ENCODE peak calls at places on chromosome 10, in ten cellular contexts. Q is heart left ventricle, T is IMR-90, E is ovary, J is prostate gland, D is transverse colon, U is A549, H is right lobe of liver, S is adrenal gland, G is HCT116. I is an unnamed sample.
A peak's percentile ranks its signal among the peaks of the same experiment; 100 is the strongest.

GRCh38 chr10:5944389-5945202 is 32.7 kb downstream of the IL15RA start:
- DNase-seq in E (peak; percentile 82), Q (peak; percentile 89), J (peak; percentile 48), H (peak; percentile 73), U (peak; percentile 34), D (peak; percentile 78), T (peak; percentile 100), S (peak; percentile 95), G (peak; percentile 67), I (peak; percentile 97)

GRCh38 chr10:75541411-75541810 is 110.0 kb downstream of the LRMDA start:
- DNase-seq in T (no peak), E (no peak), Q (no peak), S (no peak), D (no peak), H (no peak), G (no peak), J (no peak), U (no peak), I (no peak)

GRCh38 chr10:110273474-110273873 is 31.2 kb downstream of the SMNDC1 start:
- DNase-seq in Q (peak; percentile 67), S (peak; percentile 55), U (no peak), T (peak; percentile 90), G (no peak), H (peak; percentile 40), D (peak; percentile 56), J (peak; percentile 20), E (peak; percentile 68), I (peak; percentile 41)

GRCh38 chr10:58661336-58661735 is 148.7 kb downstream of the BICC1 start:
- DNase-seq in J (no peak), T (peak; percentile 77), S (no peak), Q (no peak), U (no peak), D (no peak), E (no peak), G (no peak), H (no peak), I (no peak)

GRCh38 chr10:73044378-73045285 is 52.0 kb downstream of the P4HA1 start:
- DNase-seq in Q (no peak), J (no peak), U (no peak), D (no peak), S (no peak), H (no peak), G (no peak), E (no peak), T (peak; percentile 94), I (no peak)

GRCh38 chr10:119286516-119286915 is 79.1 kb downstream of the GRK5 start:
- DNase-seq in Q (no peak), H (no peak), T (no peak), E (no peak), U (no peak), S (no peak), D (no peak), G (no peak), J (no peak), I (no peak)

GRCh38 chr10:76303682-76304316 is 872.4 kb downstream of the LRMDA start:
- DNase-seq in D (peak; percentile 63), E (peak; percentile 76), G (peak; percentile 28), J (peak; percentile 83), U (peak; percentile 61), H (peak; percentile 53), T (peak; percentile 71), Q (peak; percentile 81), S (peak; percentile 59), I (peak; percentile 69)

GRCh38 chr10:42971251-42971599 is 105.6 kb upstream of the RET start:
- DNase-seq in D (no peak), T (no peak), G (no peak), H (peak; percentile 5), U (no peak), Q (no peak), S (no peak), E (no peak), J (no peak), I (peak; percentile 2)

GRCh38 chr10:75342397-75342796 is 59.2 kb downstream of the ZNF503 start:
- DNase-seq in H (no peak), D (no peak), S (no peak), T (no peak), J (no peak), E (no peak), U (no peak), Q (no peak), G (no peak), I (no peak)

GRCh38 chr10:33509231-33509871 is 174.9 kb upstream of the NRP1 start:
- DNase-seq in G (peak; percentile 56), E (no peak), H (peak; percentile 34), Q (peak; percentile 52), J (peak; percentile 30), U (peak; percentile 68), S (peak; percentile 49), T (peak; percentile 84), D (peak; percentile 38), I (peak; percentile 64)

GRCh38 chr10:19003341-19003740 is 45.3 kb upstream of the MALRD1 start:
- DNase-seq in Q (peak; percentile 35), S (no peak), H (no peak), D (no peak), J (no peak), G (no peak), T (no peak), E (no peak), U (no peak), I (no peak)

DNA sequence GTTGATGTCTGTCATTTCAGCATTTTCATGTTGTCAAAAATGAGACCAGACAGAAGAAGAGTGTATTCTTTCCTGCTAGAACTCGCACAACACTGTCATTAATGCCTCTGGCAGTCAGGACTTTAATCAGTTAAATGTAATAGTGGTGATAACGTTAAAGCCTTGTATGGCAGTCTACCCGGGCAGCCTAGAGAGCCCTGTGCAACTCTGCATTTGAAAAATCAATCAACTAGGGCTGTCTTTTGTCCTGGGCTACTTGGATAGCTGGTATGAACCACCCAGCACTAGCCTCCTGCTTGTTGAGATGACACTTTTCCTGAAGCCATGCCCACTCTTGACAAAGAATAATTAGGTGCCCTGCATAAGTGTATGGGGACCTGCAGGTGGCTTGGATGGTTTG is 19.8 kb downstream of the MGMT start:
- DNase-seq in D (no peak), U (no peak), J (no peak), T (no peak), Q (no peak), G (no peak), H (no peak), S (no peak), E (no peak), I (no peak)
- H3K9me3 ChIP-seq in D (peaks cover 46% of the 10 kb centered on the region), U (peaks cover 42% of the 10 kb centered on the region), J (no peaks in the 10 kb centered on the region), T (peaks cover 16% of the 10 kb centered on the region), Q (peaks cover 9% of the 10 kb centered on the region), G (peaks cover 58% of the 10 kb centered on the region), H (peaks cover 6% of the 10 kb centered on the region), S (peaks cover 4% of the 10 kb centered on the region), E (no peaks in the 10 kb centered on the region), I (no peaks in the 10 kb centered on the region)

DNA sequence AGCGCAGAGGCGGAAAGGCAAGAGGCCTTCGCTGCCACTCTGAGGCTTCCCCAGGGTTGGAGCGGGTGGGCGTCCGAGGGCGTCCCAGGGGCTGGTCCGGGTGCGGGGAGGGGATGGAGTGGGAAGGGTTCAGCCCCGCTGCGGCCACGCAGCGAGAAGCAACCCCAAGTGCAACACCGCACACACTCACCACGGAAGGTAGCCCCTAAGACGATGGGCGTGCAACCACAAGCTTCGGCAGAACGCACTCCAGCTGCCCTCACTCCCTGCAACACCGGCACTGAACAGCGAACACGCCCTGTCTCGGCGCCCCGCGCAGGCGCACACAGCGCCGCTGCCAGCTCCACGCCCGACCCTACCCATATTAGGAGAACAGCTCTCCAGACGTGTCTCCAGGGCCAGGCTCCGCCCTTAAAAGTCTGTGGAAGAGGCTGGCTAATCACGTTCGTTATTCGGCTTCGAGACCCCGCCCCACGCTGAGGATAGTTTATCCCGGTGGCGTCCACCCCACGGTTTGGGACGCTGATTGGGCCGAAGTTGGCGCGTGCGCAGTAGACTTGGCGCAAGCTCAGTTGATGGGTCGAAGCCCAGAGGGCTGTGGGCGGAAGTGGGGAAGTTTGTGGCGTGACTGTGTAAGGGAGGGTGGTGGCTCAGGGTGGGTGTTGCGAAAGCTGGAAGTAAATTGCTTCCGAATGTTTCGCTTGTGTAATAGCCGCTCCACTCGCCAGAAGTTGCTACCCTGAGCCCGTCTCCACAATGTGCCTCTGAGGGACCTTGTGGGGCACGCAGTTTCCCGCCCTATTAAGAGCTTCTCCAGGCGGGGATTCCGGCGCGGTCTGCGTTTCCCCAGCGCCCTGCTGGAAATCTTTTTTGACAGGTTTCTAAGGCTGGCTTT is at the start of gene RSU1:
- DNase-seq in Q (peak; percentile 100), J (peak; percentile 100), D (peak; percentile 100), H (peak; percentile 100), E (peak; percentile 100), U (peak; percentile 98), T (peak; percentile 100), G (peak; percentile 98), S (peak; percentile 100), I (peak; percentile 100)
- TF ChIP-seq POLR2A in Q (no peak), J (peak; percentile 68), D (peak; percentile 78), H (peak; percentile 87), E (peak; percentile 89), U (peak; percentile 98), T (peak; percentile 67), G (no peak), S (peak; percentile 80), I (peak; percentile 94)

DNA sequence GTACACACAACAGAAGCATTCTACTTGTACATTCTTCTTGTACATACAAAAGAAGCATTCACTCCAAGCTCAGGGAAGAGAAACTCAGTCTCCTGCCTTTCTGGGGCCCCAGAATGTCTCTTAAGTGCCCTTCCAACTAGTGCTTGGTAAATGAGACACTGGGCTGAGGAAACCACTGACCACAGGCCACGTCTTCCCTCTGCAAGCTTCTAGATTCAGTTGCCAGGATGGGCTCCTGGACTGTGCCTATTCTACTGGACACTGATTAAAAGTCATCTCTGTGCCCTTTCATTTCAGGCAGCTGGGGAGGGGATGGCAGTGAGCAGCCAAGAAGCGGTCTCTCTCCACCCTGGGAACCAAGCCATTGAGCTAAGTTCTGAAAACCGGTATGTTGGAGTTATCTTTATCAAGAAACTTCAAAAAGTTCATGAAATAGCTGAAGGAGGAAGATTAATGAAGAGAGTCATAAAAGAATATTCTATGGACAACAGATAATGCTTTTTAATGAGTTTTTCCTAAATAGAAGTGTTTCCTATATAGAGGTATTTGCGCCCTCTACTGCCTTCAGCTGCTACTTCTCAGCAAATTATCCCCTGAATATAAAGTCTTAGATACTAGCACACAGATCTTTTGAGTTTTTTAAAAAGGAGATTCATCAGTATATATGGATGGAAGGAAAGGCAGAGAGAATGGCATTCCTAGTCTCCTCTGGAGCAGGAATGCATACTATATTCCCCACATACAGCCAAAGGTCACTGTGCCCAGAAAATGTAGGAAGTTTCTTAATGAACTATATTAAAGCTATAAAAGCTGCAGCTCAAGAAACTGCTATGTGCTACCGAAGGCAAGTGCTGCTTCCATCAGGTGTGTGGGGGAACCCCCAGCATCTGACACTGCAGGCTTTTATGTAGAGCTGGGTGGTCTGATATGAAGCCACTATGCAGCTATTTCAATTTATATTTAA is 8.4 kb upstream of the IFIT1B start:
- DNase-seq in E (no peak), T (peak; percentile 60), D (no peak), H (no peak), G (no peak), Q (no peak), J (no peak), S (peak; percentile 30), U (no peak), I (no peak)
- TF ChIP-seq CTCF in E (peak; percentile 28), T (peak; percentile 76), D (peak; percentile 40), H (peak; percentile 66), G (peak; percentile 51), Q (peak; percentile 48), J (peak; percentile 13), S (peak; percentile 68), U (peak; percentile 79), I (peak; percentile 39)

DNA sequence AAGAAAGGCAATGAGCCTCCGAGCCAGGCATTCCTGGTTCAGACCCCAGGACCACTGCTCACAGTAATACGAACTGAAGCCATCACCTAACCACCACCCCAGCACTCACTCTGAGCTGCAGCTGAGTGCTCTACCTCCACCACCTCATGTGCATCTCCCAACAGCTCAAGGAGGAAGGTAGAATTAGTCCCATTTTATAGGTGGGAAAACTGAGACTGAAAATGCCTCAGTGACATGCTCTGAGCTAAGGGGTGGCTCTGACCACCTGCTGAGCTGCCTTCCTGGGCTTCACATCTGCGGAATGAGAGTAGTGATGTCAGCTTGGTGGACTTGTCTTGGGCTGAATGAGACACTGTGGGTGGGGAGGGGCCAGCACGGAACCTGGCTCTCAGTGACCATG is 159.7 kb upstream of the UNC5B start:
- DNase-seq in D (no peak), T (no peak), G (no peak), Q (no peak), U (no peak), S (no peak), H (no peak), E (no peak), J (no peak), I (no peak)
- H3K9me3 ChIP-seq in D (no peaks in the 10 kb centered on the region), T (no peaks in the 10 kb centered on the region), G (no peaks in the 10 kb centered on the region), Q (no peaks in the 10 kb centered on the region), U (no peaks in the 10 kb centered on the region), S (no peaks in the 10 kb centered on the region), H (no peaks in the 10 kb centered on the region), E (no peaks in the 10 kb centered on the region), J (no peaks in the 10 kb centered on the region), I (no peaks in the 10 kb centered on the region)

I was measured in body of pancreas.